ENCODE peak calls at places on chromosomes 6 and 20, in ten cellular contexts. V, E, D, I, B, P, J, L, T and U are unnamed samples.

GRCh38 chr20:37596890-37597539 is 69.3 kb upstream of the BLCAP start:
- DNase-seq in V (no peak), E (no peak), D (no peak), I (no peak), B (no peak), P (no peak), J (no peak), L (no peak), T (no peak), U (no peak)

GRCh38 chr20:35757098-35757705 is 14.6 kb upstream of the PHF20 start:
- DNase-seq in V (no peak), E (no peak), D (no peak), I (no peak), B (no peak), P (no peak), J (no peak), L (no peak), T (no peak), U (no peak)

GRCh38 chr20:50136822-50137599 is 16.5 kb downstream of the PEDS1 start:
- DNase-seq in V (no peak), E (no peak), D (no peak), I (no peak), B (no peak), P (no peak), J (no peak), L (no peak), T (no peak), U (no peak)

GRCh38 chr6:106511274-106512047 is 117.8 kb downstream of the RTN4IP1 start:
- DNase-seq in V (no peak), E (no peak), D (peak), I (no peak), B (peak), P (no peak), J (no peak), L (peak), T (no peak), U (peak)

GRCh38 chr20:48164566-48165400 is 379.5 kb upstream of the SULF2 start:
- DNase-seq in V (no peak), E (no peak), D (no peak), I (no peak), B (no peak), P (no peak), J (no peak), L (no peak), T (no peak), U (no peak)

GRCh38 chr6:154509421-154510143 is 903 bp downstream of the CNKSR3 start:
- DNase-seq in V (no peak), E (no peak), D (no peak), I (no peak), B (peak), P (no peak), J (no peak), L (peak), T (peak), U (peak)

GRCh38 chr6:31765910-31766794 is 3.7 kb downstream of the SAPCD1 start:
- DNase-seq in V (no peak), E (no peak), D (no peak), I (no peak), B (no peak), P (no peak), J (no peak), L (no peak), T (no peak), U (peak)

GRCh38 chr20:41047279-41047974 is 18.8 kb downstream of the TOP1 start:
- DNase-seq in V (no peak), E (no peak), D (no peak), I (no peak), B (no peak), P (no peak), J (no peak), L (no peak), T (no peak), U (no peak)

GRCh38 chr20:50561379-50562078 is 51.3 kb downstream of the PTPN1 start:
- DNase-seq in V (peak), E (no peak), D (no peak), I (peak), B (peak), P (peak), J (peak), L (peak), T (no peak), U (peak)

GRCh38 chr6:139240161-139241010 is 51.4 kb downstream of the TXLNB start:
- DNase-seq in V (no peak), E (peak), D (no peak), I (peak), B (no peak), P (no peak), J (no peak), L (no peak), T (no peak), U (peak)

GRCh38 chr20:18477821-18478220 is 10.6 kb downstream of the POLR3F start:
- DNase-seq in V (no peak), E (no peak), D (no peak), I (no peak), B (no peak), P (no peak), J (no peak), L (no peak), T (no peak), U (no peak)

GRCh38 chr20:36396340-36396739 is 90.2 kb downstream of the DLGAP4 start:
- DNase-seq in V (no peak), E (no peak), D (no peak), I (no peak), B (no peak), P (no peak), J (no peak), L (no peak), T (no peak), U (no peak)

GRCh38 chr20:40920291-40920690 is 108.3 kb upstream of the TOP1 start:
- DNase-seq in V (no peak), E (no peak), D (no peak), I (no peak), B (no peak), P (no peak), J (no peak), L (no peak), T (no peak), U (no peak)

GRCh38 chr6:29478740-29479139 is 9.0 kb downstream of the MAS1L start:
- DNase-seq in V (no peak), E (no peak), D (no peak), I (no peak), B (no peak), P (no peak), J (no peak), L (no peak), T (no peak), U (no peak)